ENCODE peak calls at places on chromosomes 11 and 22, in four cellular contexts. N is AG09309; Q is CD4-positive, CD25-positive, alpha-beta regulatory T cell; Y is mesendoderm. H is an unnamed sample.

GRCh38 chr11:77074626-77075221 is 8.0 kb downstream of the CAPN5 start:
- DNase-seq in N (no peak), Q (no peak), Y (no peak), H (no peak)

GRCh38 chr11:93025558-93026255 is 56.3 kb downstream of the MTNR1B start:
- DNase-seq in N (no peak), Q (no peak), Y (no peak), H (no peak)

GRCh38 chr11:108364159-108364558 is 103.2 kb downstream of the C11orf65 start:
- DNase-seq in N (no peak), Q (no peak), Y (no peak), H (no peak)

GRCh38 chr11:13462311-13462927 is 603 bp downstream of the BTBD10 start:
- DNase-seq in N (no peak), Q (peak; percentile 56), Y (peak; percentile 92), H (peak; percentile 63)

GRCh38 chr11:107770546-107770945 is 58.7 kb upstream of the SLN start:
- DNase-seq in N (no peak), Q (no peak), Y (peak; percentile 28), H (no peak)

GRCh38 chr11:92627615-92628201 is 341.7 kb upstream of the MTNR1B start:
- DNase-seq in N (peak; percentile 4), Q (no peak), Y (no peak), H (no peak)

GRCh38 chr11:129192150-129192549 is at the start of gene ARHGAP32:
- DNase-seq in N (no peak), Q (peak; percentile 11), Y (peak; percentile 83), H (no peak)

GRCh38 chr22:41226728-41227655 is 13.7 kb downstream of the CHADL start:
- DNase-seq in N (no peak), Q (no peak), Y (no peak), H (no peak)

GRCh38 chr11:17989306-17989705 is 23.5 kb downstream of the SERGEF start:
- DNase-seq in N (no peak), Q (no peak), Y (no peak), H (no peak)

GRCh38 chr11:69888671-69889076 is 69.5 kb upstream of the FGF3 start:
- DNase-seq in N (peak; percentile 4), Q (peak; percentile 53), Y (peak; percentile 85), H (peak; percentile 63)

GRCh38 chr22:38033522-38034277 is 23.5 kb upstream of the PICK1 start:
- DNase-seq in N (no peak), Q (no peak), Y (no peak), H (no peak)

GRCh38 chr11:131534611-131535010 is 164.2 kb downstream of the NTM start:
- DNase-seq in N (no peak), Q (no peak), Y (no peak), H (no peak)

GRCh38 chr22:28674121-28674563 is 5.5 kb downstream of the TTC28 start:
- DNase-seq in N (no peak), Q (peak; percentile 79), Y (no peak), H (peak; percentile 74)

GRCh38 chr11:69642913-69643632 is 2.1 kb downstream of the CCND1 start:
- DNase-seq in N (no peak), Q (peak; percentile 73), Y (peak; percentile 85), H (peak; percentile 90)

GRCh38 chr11:119419246-119419645 is 3.7 kb downstream of the THY1 start:
- DNase-seq in N (no peak), Q (no peak), Y (no peak), H (no peak)

GRCh38 chr11:133951484-133952198 is 5.1 kb downstream of the IGSF9B start:
- DNase-seq in N (no peak), Q (no peak), Y (peak; percentile 72), H (peak; percentile 40)

GRCh38 chr22:39220897-39221850 is 23.6 kb downstream of the PDGFB start:
- DNase-seq in N (peak; percentile 33), Q (no peak), Y (no peak), H (peak; percentile 90)

GRCh38 chr22:26888887-26889286 is 231.5 kb downstream of the MIAT start:
- DNase-seq in N (no peak), Q (no peak), Y (no peak), H (no peak)

GRCh38 chr11:16891964-16892363 is 122.2 kb downstream of the PLEKHA7 start:
- DNase-seq in N (no peak), Q (no peak), Y (no peak), H (no peak)

GRCh38 chr11:66891849-66892660 is 35.2 kb downstream of the LRFN4 start:
- DNase-seq in N (peak; percentile 73), Q (peak; percentile 68), Y (peak; percentile 96), H (no peak)

GRCh38 chr22:43823353-43823908 is 11.3 kb upstream of the EFCAB6 start:
- DNase-seq in N (no peak), Q (no peak), Y (peak; percentile 23), H (no peak)

GRCh38 chr11:58927393-58928081 is 11.8 kb upstream of the GLYATL1 start:
- DNase-seq in N (no peak), Q (peak; percentile 7), Y (peak; percentile 97), H (peak; percentile 43)
- H3K4me3 ChIP-seq in N (no peak overlapping the region), Q (no peak overlapping the region), Y (peak overlapping the region; percentile 14), H (peak overlapping the region; percentile 29)

GRCh38 chr11:95149659-95150294 is 60.1 kb downstream of the ENDOD1 start:
- DNase-seq in N (no peak), Q (no peak), Y (peak; percentile 88), H (peak; percentile 78)
- H3K4me3 ChIP-seq in N (no peak overlapping the region), Q (no peak overlapping the region), Y (no peak overlapping the region), H (no peak overlapping the region)

GRCh38 chr22:42446151-42446550 is 13.9 kb upstream of the NFAM1 start:
- DNase-seq in N (no peak), Q (no peak), Y (no peak), H (no peak)
- H3K4me3 ChIP-seq in N (no peak overlapping the region), Q (no peak overlapping the region), Y (no peak overlapping the region), H (no peak overlapping the region)

GRCh38 chr11:36398261-36398953 is 102.3 kb downstream of the PRR5L start:
- DNase-seq in N (no peak), Q (no peak), Y (no peak), H (no peak)

GRCh38 chr11:36402568-36403181 is 106.6 kb downstream of the PRR5L start:
- DNase-seq in N (no peak), Q (no peak), Y (no peak), H (peak; percentile 56)

GRCh38 chr11:36399236-36399635 is 103.1 kb downstream of the PRR5L start:
- DNase-seq in N (no peak), Q (no peak), Y (no peak), H (no peak)

GRCh38 chr11:36399745-36400144 is 103.7 kb downstream of the PRR5L start:
- DNase-seq in N (no peak), Q (no peak), Y (no peak), H (no peak)

DNA sequence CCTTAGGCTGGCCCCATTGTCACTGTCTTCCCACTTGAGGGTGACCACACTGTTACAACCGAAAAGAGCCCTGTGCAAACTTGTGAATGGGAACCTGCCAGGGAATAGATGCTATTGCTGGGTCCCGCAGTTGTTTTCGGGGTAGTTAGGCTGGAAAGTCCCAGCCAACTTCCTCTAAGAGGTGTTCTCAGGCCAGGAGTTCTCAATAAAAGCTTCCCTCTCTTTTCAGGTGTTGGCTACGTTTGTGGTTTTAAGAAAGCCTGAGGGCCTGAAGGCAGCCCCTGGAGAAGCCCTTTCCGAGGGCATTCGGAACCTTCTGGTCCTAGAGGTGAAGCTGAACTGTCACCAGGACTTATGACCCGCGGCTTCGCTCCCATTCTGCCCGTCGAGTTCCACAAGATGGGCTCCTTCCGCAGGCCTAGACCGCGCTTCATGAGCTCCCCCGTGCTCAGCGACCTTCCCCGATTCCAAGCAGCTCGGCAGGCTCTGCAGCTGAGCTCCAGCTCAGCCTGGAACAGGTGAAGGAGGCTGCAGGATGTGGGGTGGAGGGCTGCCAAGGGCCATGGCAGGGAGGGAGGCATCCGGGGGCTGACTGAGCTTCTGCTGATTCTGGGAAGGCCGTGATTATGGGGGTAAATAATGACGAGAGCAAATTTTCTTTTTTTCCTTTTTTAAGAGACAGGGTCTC is 104.8 kb downstream of the PRR5L start:
- DNase-seq in N (no peak), Q (no peak), Y (no peak), H (no peak)
- H3K4me3 ChIP-seq in N (no peak overlapping the region), Q (no peak overlapping the region), Y (no peak overlapping the region), H (no peak overlapping the region)

DNA sequence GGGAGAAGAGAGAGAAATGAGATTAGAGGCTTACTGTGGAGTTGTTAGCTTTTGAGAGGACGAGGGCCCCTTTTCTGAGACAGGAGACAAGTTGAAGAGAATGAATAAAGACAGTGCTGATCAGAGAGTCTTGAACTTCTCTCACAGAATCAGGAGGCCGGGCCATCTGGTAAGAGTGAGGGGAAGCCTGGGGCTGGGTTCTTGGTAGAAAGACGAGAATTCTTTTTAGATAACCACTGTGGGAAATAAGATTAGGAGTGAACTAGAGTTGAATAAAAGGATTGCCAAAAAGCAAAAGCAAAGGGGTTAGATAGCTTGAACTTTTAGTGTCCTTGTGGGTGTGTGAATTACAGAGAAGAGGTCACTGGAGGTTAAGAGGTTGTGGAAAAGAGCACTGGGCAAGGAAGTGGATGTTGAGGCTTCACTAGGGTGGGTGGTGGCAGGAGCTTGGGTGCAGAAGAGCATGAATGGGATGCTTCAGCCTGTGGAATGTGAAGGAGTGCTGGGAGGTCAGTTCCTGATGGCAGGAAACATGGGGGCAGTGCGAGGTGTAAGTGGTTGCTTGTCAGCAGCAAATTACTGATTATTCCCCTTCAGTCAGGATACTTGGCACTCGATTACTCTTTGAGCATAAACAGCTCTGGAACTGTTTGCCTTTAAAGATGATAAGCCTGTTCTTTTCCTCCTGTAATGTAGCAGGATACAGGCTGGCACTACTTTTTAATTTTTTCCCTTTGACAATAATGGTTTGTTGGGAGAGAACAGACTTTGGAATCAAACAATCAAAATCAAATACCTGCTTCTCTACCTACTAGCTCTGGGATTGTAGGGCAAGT is 98.3 kb downstream of the ARHGAP42 start:
- DNase-seq in N (no peak), Q (no peak), Y (peak; percentile 77), H (peak; percentile 91)
- H3K4me3 ChIP-seq in N (no peak overlapping the region), Q (no peak overlapping the region), Y (no peak overlapping the region), H (no peak overlapping the region)

DNA sequence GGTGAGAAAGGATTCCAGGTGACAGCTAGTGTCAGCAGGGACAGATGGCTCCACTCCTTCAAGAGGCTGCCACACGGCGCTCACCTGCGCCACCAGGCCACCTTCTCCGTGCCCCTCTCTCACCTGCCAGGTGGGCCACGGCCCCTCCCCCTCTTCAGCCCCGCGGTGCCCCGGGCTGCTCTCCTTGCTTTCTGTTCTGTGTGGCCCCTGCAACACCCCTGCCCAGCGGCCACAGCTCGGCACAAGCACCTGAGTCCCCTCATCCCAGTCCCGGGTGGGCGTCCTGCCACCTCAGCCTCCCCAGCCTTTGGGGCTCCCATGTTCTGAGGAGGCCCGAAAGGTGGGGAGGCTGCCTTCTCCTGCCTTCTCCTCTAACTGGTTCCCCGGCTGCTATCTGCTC is 46.4 kb downstream of the APOL1 start:
- DNase-seq in N (no peak), Q (no peak), Y (no peak), H (no peak)
- H3K4me3 ChIP-seq in N (no peak overlapping the region), Q (no peak overlapping the region), Y (no peak overlapping the region), H (no peak overlapping the region)

GRCh38 chr22:36350751-36351594 is 36.8 kb downstream of the MYH9 start:
- DNase-seq in N (no peak), Q (no peak), Y (peak; percentile 72), H (no peak)
- H3K4me3 ChIP-seq in N (no peak overlapping the region), Q (no peak overlapping the region), Y (no peak overlapping the region), H (no peak overlapping the region)

GRCh38 chr22:49671331-49672012 is 156.2 kb downstream of the BRD1 start:
- DNase-seq in N (no peak), Q (no peak), Y (no peak), H (no peak)
- H3K4me3 ChIP-seq in N (no peak overlapping the region), Q (no peak overlapping the region), Y (no peak overlapping the region), H (no peak overlapping the region)

GRCh38 chr11:122306776-122307479 is 190.9 kb upstream of the BLID start:
- DNase-seq in N (no peak), Q (no peak), Y (peak; percentile 80), H (no peak)
- H3K4me3 ChIP-seq in N (no peak overlapping the region), Q (no peak overlapping the region), Y (no peak overlapping the region), H (no peak overlapping the region)